ENCODE peak calls at places on chromosomes 2 and 18, in eight cellular contexts. N is amygdala; W is iPS DF 6.9; C is naive thymus-derived CD8-positive, alpha-beta T cell; R is IMR-90; Z is kidney tubule cell; U is Caki2; F is right atrium auricular region. T is an unnamed sample.
A peak's percentile ranks its signal among the peaks of the same experiment; 100 is the strongest.

GRCh38 chr2:239943991-239944441 is 81.1 kb downstream of the NDUFA10 start:
- DNase-seq in N (no peak), W (no peak), C (no peak), R (no peak), Z (no peak), U (no peak), F (no peak), T (no peak)

GRCh38 chr2:119482481-119483394 is 41.5 kb downstream of the SCTR start:
- DNase-seq in N (no peak), W (no peak), C (no peak), R (no peak), Z (no peak), U (no peak), F (peak; percentile 61), T (no peak)

GRCh38 chr2:240420206-240420899 is 15.1 kb upstream of the GPC1 start:
- DNase-seq in N (no peak), W (no peak), C (no peak), R (no peak), Z (no peak), U (no peak), F (no peak), T (no peak)

GRCh38 chr2:66428986-66429612 is 5.8 kb upstream of the MEIS1 start:
- DNase-seq in N (no peak), W (no peak), C (no peak), R (peak; percentile 79), Z (peak; percentile 58), U (peak; percentile 57), F (no peak), T (peak; percentile 74)

GRCh38 chr2:64716569-64716968 is 62.9 kb upstream of the SERTAD2 start:
- DNase-seq in N (no peak), W (no peak), C (no peak), R (no peak), Z (no peak), U (no peak), F (no peak), T (no peak)

GRCh38 chr2:174485763-174486613 is 841 bp downstream of the GPR155 start:
- DNase-seq in N (no peak), W (no peak), C (no peak), R (peak; percentile 76), Z (peak; percentile 21), U (no peak), F (no peak), T (peak; percentile 39)

GRCh38 chr18:10526211-10526949 is 553 bp downstream of the NAPG start:
- DNase-seq in N (peak; percentile 58), W (no peak), C (peak; percentile 19), R (peak; percentile 39), Z (peak; percentile 61), U (peak; percentile 54), F (no peak), T (peak; percentile 48)

GRCh38 chr2:52269696-52270485 is 1238.0 kb upstream of the NRXN1 start:
- DNase-seq in N (no peak), W (no peak), C (no peak), R (peak; percentile 80), Z (peak; percentile 11), U (no peak), F (no peak), T (no peak)

GRCh38 chr2:72545790-72546189 is 280.0 kb downstream of the EXOC6B start:
- DNase-seq in N (no peak), W (no peak), C (no peak), R (no peak), Z (no peak), U (no peak), F (no peak), T (no peak)

T was measured in NCI-H2227 treated with DMSO at 0.1 percent for 48 hours.